ENCODE peak calls at places on chromosomes 1 and 21, in five cellular contexts. B is NCI-H510A treated with DMSO at 0.1 percent for 48 hours, J is sciatic nerve, P is posterior cingulate gyrus, T is NCI-H1930. G is an unnamed sample.

GRCh38 chr21:28148400-28149064 is 844.1 kb downstream of the LTN1 start:
- DNase-seq in B (no peak), J (no peak), P (no peak), T (no peak), G (no peak)

GRCh38 chr1:194322751-194323150 is 1136.3 kb upstream of the B3GALT2 start:
- DNase-seq in B (no peak), J (no peak), P (no peak), T (no peak), G (no peak)

GRCh38 chr1:12772520-12772919 is 1.0 kb upstream of the PRAMEF12 start:
- DNase-seq in B (no peak), J (no peak), P (no peak), T (no peak), G (no peak)

GRCh38 chr21:43192501-43193081 is 23.8 kb downstream of the CRYAA start:
- DNase-seq in B (no peak), J (peak; percentile 31), P (no peak), T (no peak), G (no peak)

GRCh38 chr21:45336870-45337269 is 49.2 kb upstream of the POFUT2 start:
- DNase-seq in B (no peak), J (peak; percentile 44), P (no peak), T (no peak), G (no peak)

GRCh38 chr1:98991127-98992003 is 13.3 kb downstream of the PLPPR5 start:
- DNase-seq in B (no peak), J (no peak), P (no peak), T (no peak), G (no peak)

GRCh38 chr1:54774820-54775498 is 10.6 kb upstream of the PARS2 start:
- DNase-seq in B (peak; percentile 62), J (no peak), P (no peak), T (no peak), G (peak; percentile 9)

GRCh38 chr1:180181048-180181447 is 26.4 kb downstream of the QSOX1 start:
- DNase-seq in B (peak; percentile 33), J (no peak), P (no peak), T (peak; percentile 15), G (no peak)

GRCh38 chr1:109350650-109351049 is 43.8 kb upstream of the MYBPHL start:
- DNase-seq in B (no peak), J (no peak), P (no peak), T (no peak), G (no peak)

G was measured in DMS153.